ENCODE peak calls at places on chromosome 13, in four cellular contexts. One of them, this sample, is unnamed.

GRCh38 chr13:21063031-21063430 is 1.6 kb upstream of the LATS2 start:
- DNase-seq in H1: peak; percentile 22
- DNase-seq in GM12878: no peak
- DNase-seq in HepG2: no peak
- DNase-seq in this sample: no peak

GRCh38 chr13:106362637-106363036 is 172.8 kb downstream of the EFNB2 start:
- DNase-seq in H1: no peak
- DNase-seq in GM12878: no peak
- DNase-seq in HepG2: no peak
- DNase-seq in this sample: no peak

GRCh38 chr13:28655566-28655965 is 3.4 kb upstream of the POMP start:
- DNase-seq in H1: no peak
- DNase-seq in GM12878: no peak
- DNase-seq in HepG2: no peak
- DNase-seq in this sample: no peak

GRCh38 chr13:60398949-60399589 is 2.0 kb downstream of the TDRD3 start:
- DNase-seq in H1: no peak
- DNase-seq in GM12878: no peak
- DNase-seq in HepG2: no peak
- DNase-seq in this sample: no peak

GRCh38 chr13:108985166-108985565 is 355.8 kb downstream of the MYO16 start:
- DNase-seq in H1: no peak
- DNase-seq in GM12878: no peak
- DNase-seq in HepG2: no peak
- DNase-seq in this sample: no peak

GRCh38 chr13:98598043-98598442 is 21.1 kb upstream of the STK24 start:
- DNase-seq in H1: no peak
- DNase-seq in GM12878: no peak
- DNase-seq in HepG2: peak; percentile 24
- DNase-seq in this sample: no peak

GRCh38 chr13:35526577-35526976 is 50.1 kb upstream of the MAB21L1 start:
- DNase-seq in H1: no peak
- DNase-seq in GM12878: no peak
- DNase-seq in HepG2: no peak
- DNase-seq in this sample: no peak

GRCh38 chr13:99439048-99439447 is 62.2 kb upstream of the TM9SF2 start:
- DNase-seq in H1: no peak
- DNase-seq in GM12878: no peak
- DNase-seq in HepG2: no peak
- DNase-seq in this sample: no peak

GRCh38 chr13:68806125-68806524 is 1301.5 kb upstream of the ATXN8OS start:
- DNase-seq in H1: no peak
- DNase-seq in GM12878: no peak
- DNase-seq in HepG2: no peak
- DNase-seq in this sample: no peak

GRCh38 chr13:113816248-113816924 is 47.5 kb downstream of the GAS6 start:
- DNase-seq in H1: no peak
- DNase-seq in GM12878: no peak
- DNase-seq in HepG2: no peak
- DNase-seq in this sample: no peak

GRCh38 chr13:46119883-46120614 is 15.2 kb upstream of the CPB2 start:
- DNase-seq in H1: no peak
- DNase-seq in GM12878: no peak
- DNase-seq in HepG2: no peak
- DNase-seq in this sample: peak; percentile 20

GRCh38 chr13:100532090-100532766 is 56.4 kb downstream of the GGACT start:
- DNase-seq in H1: peak; percentile 51
- DNase-seq in GM12878: no peak
- DNase-seq in HepG2: no peak
- DNase-seq in this sample: no peak

GRCh38 chr13:36700170-36700569 is 26.4 kb downstream of the SERTM1 start:
- DNase-seq in H1: no peak
- DNase-seq in GM12878: no peak
- DNase-seq in HepG2: no peak
- DNase-seq in this sample: no peak

GRCh38 chr13:97967948-97968347 is 14.5 kb downstream of the IPO5 start:
- DNase-seq in H1: no peak
- DNase-seq in GM12878: no peak
- DNase-seq in HepG2: no peak
- DNase-seq in this sample: no peak

GRCh38 chr13:29908411-29908810 is 58.0 kb upstream of the UBL3 start:
- DNase-seq in H1: no peak
- DNase-seq in GM12878: no peak
- DNase-seq in HepG2: no peak
- DNase-seq in this sample: no peak

GRCh38 chr13:40292108-40292507 is 374.3 kb downstream of the FOXO1 start:
- DNase-seq in H1: no peak
- DNase-seq in GM12878: no peak
- DNase-seq in HepG2: no peak
- DNase-seq in this sample: no peak

GRCh38 chr13:89163081-89163480 is 1491.9 kb downstream of the SLITRK5 start:
- DNase-seq in H1: no peak
- DNase-seq in GM12878: no peak
- DNase-seq in HepG2: no peak
- DNase-seq in this sample: no peak

GRCh38 chr13:110816500-110816899 is 98.4 kb downstream of the ANKRD10 start:
- DNase-seq in H1: no peak
- DNase-seq in GM12878: no peak
- DNase-seq in HepG2: no peak
- DNase-seq in this sample: no peak

GRCh38 chr13:85828094-85828684 is 29.0 kb upstream of the SLITRK6 start:
- DNase-seq in H1: no peak
- DNase-seq in GM12878: no peak
- DNase-seq in HepG2: peak; percentile 6
- DNase-seq in this sample: no peak

GRCh38 chr13:29174093-29174492 is 354.0 kb downstream of the MTUS2 start:
- DNase-seq in H1: no peak
- DNase-seq in GM12878: no peak
- DNase-seq in HepG2: no peak
- DNase-seq in this sample: no peak

GRCh38 chr13:47459512-47459911 is 541.6 kb downstream of the SUCLA2 start:
- DNase-seq in H1: no peak
- DNase-seq in GM12878: no peak
- DNase-seq in HepG2: no peak
- DNase-seq in this sample: no peak

GRCh38 chr13:110233682-110234280 is 73.2 kb downstream of the COL4A1 start:
- DNase-seq in H1: peak; percentile 20
- DNase-seq in GM12878: no peak
- DNase-seq in HepG2: no peak
- DNase-seq in this sample: no peak

GRCh38 chr13:90627813-90628212 is 719.7 kb upstream of the MIR17HG start:
- DNase-seq in H1: no peak
- DNase-seq in GM12878: no peak
- DNase-seq in HepG2: no peak
- DNase-seq in this sample: no peak

GRCh38 chr13:38421590-38422560 is 72.2 kb downstream of the UFM1 start:
- DNase-seq in H1: no peak
- DNase-seq in GM12878: no peak
- DNase-seq in HepG2: no peak
- DNase-seq in this sample: no peak

GRCh38 chr13:104006625-104007061 is 940.4 kb upstream of the SLC10A2 start:
- DNase-seq in H1: no peak
- DNase-seq in GM12878: no peak
- DNase-seq in HepG2: no peak
- DNase-seq in this sample: no peak

GRCh38 chr13:92991687-92992086 is 234.9 kb upstream of the GPC6 start:
- DNase-seq in H1: no peak
- DNase-seq in GM12878: no peak
- DNase-seq in HepG2: no peak
- DNase-seq in this sample: no peak

GRCh38 chr13:111388851-111389500 is 68.5 kb downstream of the TEX29 start:
- DNase-seq in H1: no peak
- DNase-seq in GM12878: no peak
- DNase-seq in HepG2: no peak
- DNase-seq in this sample: no peak

GRCh38 chr13:114038900-114039299 is 65.0 kb upstream of the C13orf46 start:
- DNase-seq in H1: no peak
- DNase-seq in GM12878: no peak
- DNase-seq in HepG2: no peak
- DNase-seq in this sample: no peak

GRCh38 chr13:34943675-34944634 is 1.9 kb downstream of the NBEA start:
- DNase-seq in H1: no peak
- DNase-seq in GM12878: no peak
- DNase-seq in HepG2: no peak
- DNase-seq in this sample: no peak

GRCh38 chr13:109400192-109400591 is 386.2 kb downstream of the IRS2 start:
- DNase-seq in H1: no peak
- DNase-seq in GM12878: no peak
- DNase-seq in HepG2: no peak
- DNase-seq in this sample: peak; percentile 9

GRCh38 chr13:40986328-40986856 is 32.7 kb downstream of the ELF1 start:
- DNase-seq in H1: no peak
- DNase-seq in GM12878: no peak
- DNase-seq in HepG2: peak; percentile 73
- DNase-seq in this sample: no peak

GRCh38 chr13:81676008-81676407 is 1335.1 kb upstream of the SPRY2 start:
- DNase-seq in H1: no peak
- DNase-seq in GM12878: no peak
- DNase-seq in HepG2: no peak
- DNase-seq in this sample: no peak

GRCh38 chr13:77832339-77833100 is 86.1 kb downstream of the EDNRB start:
- DNase-seq in H1: no peak
- DNase-seq in GM12878: no peak
- DNase-seq in HepG2: no peak
- DNase-seq in this sample: no peak
- TF ChIP-seq SUZ12 in H1: no peak
- TF ChIP-seq SUZ12 in GM12878: no peak
- TF ChIP-seq SUZ12 in HepG2: no peak
- TF ChIP-seq SUZ12 in this sample: no peak

GRCh38 chr13:65965496-65965895 is 1264.6 kb downstream of the PCDH9 start:
- DNase-seq in H1: no peak
- DNase-seq in GM12878: no peak
- DNase-seq in HepG2: no peak
- DNase-seq in this sample: no peak

GRCh38 chr13:65971541-65971940 is 1258.6 kb downstream of the PCDH9 start:
- DNase-seq in H1: no peak
- DNase-seq in GM12878: no peak
- DNase-seq in HepG2: no peak
- DNase-seq in this sample: peak; percentile 1

GRCh38 chr13:65964672-65965071 is 1265.5 kb downstream of the PCDH9 start:
- DNase-seq in H1: no peak
- DNase-seq in GM12878: no peak
- DNase-seq in HepG2: no peak
- DNase-seq in this sample: no peak

GRCh38 chr13:65966991-65967451 is 1263.1 kb downstream of the PCDH9 start:
- DNase-seq in H1: no peak
- DNase-seq in GM12878: no peak
- DNase-seq in HepG2: peak; percentile 34
- DNase-seq in this sample: peak; percentile 48
- TF ChIP-seq ZNF274 in H1: no peak
- TF ChIP-seq ZNF274 in GM12878: no peak
- TF ChIP-seq ZNF274 in HepG2: no peak
- TF ChIP-seq ZNF274 in this sample: no peak

DNA sequence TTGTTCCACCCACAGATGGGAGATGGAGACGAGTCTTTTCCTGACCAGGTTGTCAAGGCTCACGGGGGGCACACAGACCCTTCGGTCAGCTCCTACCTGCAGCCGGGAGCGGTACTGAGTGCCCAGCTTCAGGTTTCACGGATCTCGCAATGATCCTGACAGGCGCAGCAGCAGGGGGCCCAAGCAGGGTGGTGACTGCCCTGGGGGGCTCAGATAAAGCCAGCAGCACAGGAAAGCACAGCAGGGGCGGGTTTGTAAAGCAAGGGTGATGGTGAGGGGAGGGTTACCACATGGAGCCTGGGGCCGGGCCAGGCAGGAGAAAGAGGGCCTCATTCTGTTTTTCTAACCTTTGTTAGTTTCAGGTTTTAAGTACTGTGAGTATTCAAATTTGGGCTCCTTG is 41.7 kb upstream of the ATP11A start:
- DNase-seq in H1: no peak
- DNase-seq in GM12878: no peak
- DNase-seq in HepG2: no peak
- DNase-seq in this sample: no peak
- TF ChIP-seq SUZ12 in H1: no peak
- TF ChIP-seq SUZ12 in GM12878: no peak
- TF ChIP-seq SUZ12 in HepG2: no peak
- TF ChIP-seq SUZ12 in this sample: no peak

DNA sequence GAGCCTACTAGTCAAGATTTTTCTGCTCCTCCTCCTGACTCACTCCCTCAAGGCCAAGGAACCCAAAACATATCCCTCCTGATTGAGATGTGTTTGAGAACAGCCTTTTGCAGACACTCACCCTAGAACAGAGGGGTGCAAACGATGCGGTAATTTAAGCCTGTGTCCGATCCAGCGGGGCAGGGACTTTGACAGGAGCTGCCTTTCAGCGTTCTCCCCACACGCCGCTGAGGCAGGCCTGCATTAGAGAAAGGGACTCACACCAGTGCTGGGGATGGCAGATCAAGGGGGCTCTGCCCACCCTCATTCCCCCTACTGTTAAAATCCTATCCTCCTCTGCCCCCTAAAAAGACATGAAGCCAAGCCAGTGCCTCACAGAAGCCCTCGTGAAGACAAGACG is 70.5 kb downstream of the CCDC70 start:
- DNase-seq in H1: no peak
- DNase-seq in GM12878: no peak
- DNase-seq in HepG2: no peak
- DNase-seq in this sample: no peak
- TF ChIP-seq ZNF274 in H1: no peak
- TF ChIP-seq ZNF274 in GM12878: no peak
- TF ChIP-seq ZNF274 in HepG2: no peak
- TF ChIP-seq ZNF274 in this sample: no peak

DNA sequence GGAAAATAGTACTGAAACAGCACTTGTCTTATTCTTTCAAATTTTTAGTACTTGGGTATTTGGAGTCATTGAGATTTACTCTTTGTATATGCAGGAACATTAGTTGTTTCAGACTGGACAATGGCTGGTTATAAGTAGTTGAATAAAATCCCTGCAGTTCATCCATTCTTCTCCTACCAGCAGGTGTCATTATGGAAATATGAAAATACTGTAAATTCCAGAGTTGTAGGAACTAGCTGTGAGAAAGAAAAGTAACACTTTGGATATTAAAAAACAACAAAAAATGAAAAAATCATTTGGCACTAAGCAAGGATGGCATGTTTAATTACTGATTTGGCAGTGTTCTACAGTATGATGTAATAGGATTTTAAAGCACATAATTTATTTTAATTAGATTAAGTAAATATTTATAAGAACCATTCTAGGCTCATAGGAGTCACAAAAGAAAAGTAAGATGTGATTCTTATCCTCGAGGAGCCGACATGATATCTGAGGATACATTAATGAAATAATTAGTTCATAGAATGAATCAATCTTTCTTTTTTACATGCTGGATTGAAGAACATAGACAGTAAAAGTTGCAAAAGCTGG is 155.3 kb downstream of the KCNRG start:
- DNase-seq in H1: no peak
- DNase-seq in GM12878: no peak
- DNase-seq in HepG2: no peak
- DNase-seq in this sample: no peak
- TF ChIP-seq SUZ12 in H1: no peak
- TF ChIP-seq SUZ12 in GM12878: no peak
- TF ChIP-seq SUZ12 in HepG2: no peak
- TF ChIP-seq SUZ12 in this sample: no peak

GRCh38 chr13:75838366-75839017 is 202.4 kb downstream of the LMO7 start:
- DNase-seq in H1: no peak
- DNase-seq in GM12878: no peak
- DNase-seq in HepG2: no peak
- DNase-seq in this sample: no peak
- TF ChIP-seq ZNF274 in H1: no peak
- TF ChIP-seq ZNF274 in GM12878: no peak
- TF ChIP-seq ZNF274 in HepG2: no peak
- TF ChIP-seq ZNF274 in this sample: no peak

This sample was measured in NT2/D1.